ENCODE peak calls at places on chromosomes 6 and 20, in seven cellular contexts. S, A, C, G, V, R and T are unnamed samples.
A peak's percentile ranks its signal among the peaks of the same experiment; 100 is the strongest.

GRCh38 chr6:143694560-143694959 is 16.8 kb downstream of the PHACTR2 start:
- DNase-seq in S (no peak), A (no peak), C (no peak), G (no peak), V (no peak), R (no peak), T (no peak)

GRCh38 chr20:42678895-42679294 is 510.8 kb downstream of the PTPRT start:
- DNase-seq in S (no peak), A (no peak), C (peak; percentile 38), G (no peak), V (no peak), R (no peak), T (no peak)

GRCh38 chr6:31057426-31058003 is 47.2 kb downstream of the MUC22 start:
- DNase-seq in S (peak; percentile 66), A (no peak), C (no peak), G (no peak), V (no peak), R (no peak), T (no peak)

GRCh38 chr6:160138839-160139419 is 17.3 kb downstream of the SLC22A1 start:
- DNase-seq in S (no peak), A (no peak), C (no peak), G (no peak), V (no peak), R (no peak), T (no peak)

GRCh38 chr6:142551145-142551811 is 249.5 kb downstream of the ADGRG6 start:
- DNase-seq in S (no peak), A (no peak), C (no peak), G (no peak), V (no peak), R (no peak), T (no peak)

GRCh38 chr6:79632580-79632979 is 1.5 kb downstream of the SH3BGRL2 start:
- DNase-seq in S (no peak), A (no peak), C (no peak), G (no peak), V (no peak), R (no peak), T (no peak)

GRCh38 chr6:160831751-160832150 is 129.7 kb downstream of the PLG start:
- DNase-seq in S (no peak), A (no peak), C (no peak), G (no peak), V (no peak), R (no peak), T (no peak)

GRCh38 chr20:51022227-51022802 is 592 bp downstream of the KCNG1 start:
- DNase-seq in S (no peak), A (no peak), C (no peak), G (no peak), V (no peak), R (no peak), T (no peak)

GRCh38 chr20:32114305-32114960 is 4.9 kb downstream of the TM9SF4 start:
- DNase-seq in S (no peak), A (no peak), C (no peak), G (no peak), V (no peak), R (no peak), T (no peak)

GRCh38 chr6:3915076-3915791 is 66.1 kb downstream of the FAM50B start:
- DNase-seq in S (no peak), A (no peak), C (no peak), G (no peak), V (no peak), R (peak; percentile 70), T (no peak)

GRCh38 chr6:28587011-28587745 is 61.5 kb downstream of the GPX5 start:
- DNase-seq in S (no peak), A (peak; percentile 62), C (peak; percentile 90), G (no peak), V (peak; percentile 48), R (peak; percentile 52), T (no peak)

GRCh38 chr20:41981746-41982145 is 363.6 kb upstream of the CHD6 start:
- DNase-seq in S (no peak), A (no peak), C (no peak), G (no peak), V (no peak), R (no peak), T (no peak)

GRCh38 chr6:44180406-44180805 is 21.8 kb downstream of the CAPN11 start:
- DNase-seq in S (no peak), A (no peak), C (no peak), G (no peak), V (no peak), R (no peak), T (no peak)

GRCh38 chr6:150410395-150410794 is 41.6 kb downstream of the IYD start:
- DNase-seq in S (no peak), A (no peak), C (no peak), G (no peak), V (no peak), R (no peak), T (no peak)

GRCh38 chr6:32089082-32089828 is 19.9 kb downstream of the TNXB start:
- DNase-seq in S (no peak), A (no peak), C (no peak), G (no peak), V (no peak), R (no peak), T (no peak)

GRCh38 chr20:50366270-50367103 is 143.7 kb upstream of the PTPN1 start:
- DNase-seq in S (peak; percentile 67), A (peak; percentile 62), C (peak; percentile 92), G (peak; percentile 96), V (peak; percentile 92), R (peak; percentile 49), T (peak; percentile 40)

GRCh38 chr6:151014404-151015150 is 149.1 kb downstream of the MTHFD1L start:
- DNase-seq in S (peak; percentile 74), A (peak; percentile 61), C (peak; percentile 86), G (no peak), V (peak; percentile 79), R (peak; percentile 56), T (no peak)

GRCh38 chr20:40714109-40714508 is 25.1 kb upstream of the MAFB start:
- DNase-seq in S (no peak), A (no peak), C (no peak), G (no peak), V (no peak), R (no peak), T (no peak)
- H3K4me3 ChIP-seq in S (no peak overlapping the region), A (no peak overlapping the region), C (no peak overlapping the region), G (no peak overlapping the region), V (no peak overlapping the region), R (no peak overlapping the region), T (no peak overlapping the region)

DNA sequence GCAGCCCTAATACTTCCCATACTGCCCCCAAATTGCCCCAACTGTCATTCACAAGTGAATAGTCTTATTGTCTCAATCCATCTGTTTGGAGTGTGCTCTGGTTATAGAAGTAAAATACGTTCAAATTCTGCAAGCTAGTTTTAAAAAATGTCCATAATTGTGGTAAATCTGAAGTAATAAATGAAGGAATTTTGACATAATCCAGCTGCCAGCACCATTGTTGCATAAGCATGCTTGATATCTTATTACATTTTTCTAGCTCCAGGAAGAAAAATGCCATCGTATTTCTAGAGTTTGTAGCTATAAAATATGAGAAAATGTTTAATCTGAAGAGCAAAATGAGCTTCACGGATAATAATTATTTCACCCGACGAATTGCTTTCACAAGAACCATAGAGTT is 664.7 kb downstream of the RFPL4B start:
- DNase-seq in S (peak; percentile 90), A (no peak), C (no peak), G (peak; percentile 45), V (peak; percentile 83), R (no peak), T (no peak)
- H3K4me3 ChIP-seq in S (no peak overlapping the region), A (no peak overlapping the region), C (no peak overlapping the region), G (peak overlapping the region; percentile 15), V (no peak overlapping the region), R (no peak overlapping the region), T (no peak overlapping the region)

DNA sequence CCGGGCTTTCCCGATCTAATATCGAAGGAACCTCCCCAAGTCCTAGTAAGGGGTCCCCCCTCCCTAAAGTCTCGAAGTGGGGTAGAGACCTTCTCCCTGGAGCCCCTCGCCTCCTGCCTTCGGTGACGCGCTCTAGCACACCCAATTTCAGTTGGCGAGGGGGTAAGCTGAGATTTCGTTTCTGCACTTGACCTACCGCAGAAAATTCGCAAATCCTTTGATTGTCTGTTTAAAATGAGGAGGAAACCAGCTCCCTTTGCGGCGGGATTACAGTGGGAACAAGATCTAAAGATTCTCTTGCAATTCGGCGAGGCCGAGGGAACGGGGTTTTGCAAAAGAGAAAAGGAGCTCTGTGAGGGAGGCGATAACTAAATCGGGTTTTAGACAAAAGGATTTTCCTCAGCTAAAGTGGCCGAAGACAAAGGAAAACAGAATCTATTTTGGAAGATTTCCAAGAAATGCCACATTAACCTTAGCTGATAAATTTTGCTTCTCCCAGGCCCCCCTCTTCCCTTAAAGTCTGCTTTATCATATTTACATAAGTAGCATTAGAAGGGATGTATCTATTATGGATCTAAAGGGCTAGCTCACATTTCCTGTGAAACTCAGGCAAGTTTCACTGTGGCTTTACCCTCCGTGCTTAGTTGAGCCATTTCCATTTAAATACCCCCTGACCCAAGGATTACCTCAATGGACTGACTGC is 8.4 kb downstream of the SIM1 start:
- DNase-seq in S (peak; percentile 31), A (no peak), C (no peak), G (no peak), V (no peak), R (no peak), T (no peak)
- H3K4me3 ChIP-seq in S (no peak overlapping the region), A (no peak overlapping the region), C (no peak overlapping the region), G (no peak overlapping the region), V (no peak overlapping the region), R (no peak overlapping the region), T (no peak overlapping the region)

GRCh38 chr6:5673016-5673415 is 333.7 kb downstream of the NRN1 start:
- DNase-seq in S (no peak), A (no peak), C (no peak), G (no peak), V (no peak), R (no peak), T (no peak)

GRCh38 chr6:5671162-5671561 is 335.6 kb downstream of the NRN1 start:
- DNase-seq in S (peak; percentile 16), A (no peak), C (no peak), G (peak; percentile 63), V (peak; percentile 66), R (no peak), T (peak; percentile 57)

GRCh38 chr6:5672581-5673011 is 334.1 kb downstream of the NRN1 start:
- DNase-seq in S (peak; percentile 87), A (no peak), C (peak; percentile 34), G (no peak), V (peak; percentile 82), R (no peak), T (peak; percentile 85)

GRCh38 chr6:5670381-5670780 is 336.3 kb downstream of the NRN1 start:
- DNase-seq in S (no peak), A (no peak), C (no peak), G (no peak), V (no peak), R (no peak), T (no peak)

DNA sequence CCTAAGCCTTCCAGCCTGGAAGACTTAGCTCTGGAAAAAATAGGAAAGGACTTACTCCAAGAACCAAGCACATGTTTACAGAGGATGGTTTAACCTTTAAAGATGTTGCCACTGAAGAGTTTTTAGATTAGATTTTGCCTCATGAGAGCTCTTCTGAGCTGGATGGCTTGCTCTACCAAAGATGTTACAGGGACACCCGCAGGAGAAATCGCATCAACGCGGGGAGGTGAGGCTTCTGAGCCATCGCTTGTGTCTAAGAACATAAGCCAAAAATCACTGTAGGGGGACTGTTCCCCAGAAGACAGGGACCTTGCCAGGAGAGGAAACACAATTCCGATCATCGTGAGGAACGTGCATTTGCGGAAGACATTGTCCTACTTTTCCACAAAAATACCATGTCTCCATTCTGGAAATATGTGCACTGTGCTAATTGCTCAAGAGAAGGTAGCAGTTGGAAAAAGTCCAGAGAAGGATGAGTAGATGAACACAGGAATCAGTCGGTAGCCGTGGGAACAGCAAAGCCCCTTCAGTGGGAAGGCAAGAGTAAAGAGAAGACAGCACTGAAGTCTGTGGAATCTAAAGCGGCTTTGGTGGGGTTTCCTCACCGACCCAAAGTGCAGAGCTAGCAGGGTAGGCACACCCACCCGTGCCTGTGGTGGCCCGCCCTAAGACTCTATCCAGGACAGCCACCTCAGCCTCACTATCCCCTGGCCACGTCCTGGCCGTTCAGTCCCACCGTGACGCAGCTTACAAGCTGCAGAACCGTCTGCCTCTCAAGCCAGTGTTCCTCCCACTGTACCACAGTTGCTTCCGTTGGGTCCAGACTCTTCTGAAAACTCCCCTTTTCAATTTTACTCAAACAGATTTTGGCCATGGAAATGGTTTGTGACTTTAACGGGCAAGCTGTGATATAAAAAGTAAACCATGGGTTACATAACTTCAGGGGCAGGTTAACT is 334.8 kb downstream of the NRN1 start:
- DNase-seq in S (no peak), A (no peak), C (peak; percentile 13), G (no peak), V (no peak), R (no peak), T (no peak)
- H3K4me3 ChIP-seq in S (peak overlapping the region; percentile 26), A (no peak overlapping the region), C (no peak overlapping the region), G (no peak overlapping the region), V (no peak overlapping the region), R (no peak overlapping the region), T (no peak overlapping the region)